ENCODE peak calls at places on chromosomes 1 and 21, in six cellular contexts. I is BJ, S is NB4, G is fibroblast of lung, Q is hepatocyte, E is activated B cell treated with CpG ODN at 0.5 μM for 24 hours. A is an unnamed sample.
A peak's percentile ranks its signal among the peaks of the same experiment; 100 is the strongest.

GRCh38 chr1:30253807-30254440 is 469.5 kb downstream of the MATN1 start:
- DNase-seq in I (no peak), S (no peak), G (no peak), Q (no peak), E (no peak), A (no peak)

GRCh38 chr1:235075121-235075954 is 53.3 kb downstream of the TOMM20 start:
- DNase-seq in I (peak; percentile 74), S (peak; percentile 54), G (peak; percentile 67), Q (peak; percentile 49), E (peak; percentile 54), A (peak; percentile 75)

GRCh38 chr1:35573198-35573775 is at the start of gene TFAP2E:
- DNase-seq in I (no peak), S (no peak), G (peak; percentile 32), Q (no peak), E (no peak), A (no peak)

GRCh38 chr1:51296379-51297357 is 33.7 kb downstream of the TTC39A start:
- DNase-seq in I (peak; percentile 15), S (peak; percentile 72), G (peak; percentile 68), Q (peak; percentile 86), E (peak; percentile 71), A (peak; percentile 80)

GRCh38 chr1:234729566-234729965 is 119.6 kb upstream of the IRF2BP2 start:
- DNase-seq in I (no peak), S (no peak), G (no peak), Q (no peak), E (no peak), A (no peak)

GRCh38 chr1:100542264-100542663 is 4.3 kb downstream of the GPR88 start:
- DNase-seq in I (no peak), S (no peak), G (no peak), Q (no peak), E (no peak), A (no peak)

GRCh38 chr1:119093721-119094120 is 46.7 kb downstream of the WARS2 start:
- DNase-seq in I (no peak), S (no peak), G (no peak), Q (no peak), E (no peak), A (no peak)

GRCh38 chr1:36328088-36328480 is 4.6 kb upstream of the EVA1B start:
- DNase-seq in I (no peak), S (no peak), G (no peak), Q (no peak), E (no peak), A (no peak)

GRCh38 chr21:43266534-43266933 is 97.7 kb downstream of the CRYAA start:
- DNase-seq in I (no peak), S (no peak), G (peak; percentile 8), Q (no peak), E (no peak), A (no peak)

GRCh38 chr1:224014328-224014649 is 99.6 kb upstream of the FBXO28 start:
- DNase-seq in I (no peak), S (no peak), G (no peak), Q (no peak), E (no peak), A (no peak)

GRCh38 chr1:54808443-54809207 is 7.5 kb upstream of the TTC22 start:
- DNase-seq in I (no peak), S (no peak), G (no peak), Q (no peak), E (no peak), A (no peak)

GRCh38 chr1:59696421-59697115 is 118.2 kb upstream of the HOOK1 start:
- DNase-seq in I (no peak), S (peak; percentile 92), G (no peak), Q (no peak), E (no peak), A (no peak)

GRCh38 chr1:43559714-43560113 is 29.0 kb downstream of the PTPRF start:
- DNase-seq in I (no peak), S (no peak), G (no peak), Q (no peak), E (no peak), A (no peak)

GRCh38 chr21:37463083-37463780 is 96.7 kb downstream of the DYRK1A start:
- DNase-seq in I (no peak), S (peak; percentile 37), G (peak; percentile 85), Q (peak; percentile 33), E (no peak), A (peak; percentile 34)

GRCh38 chr1:161137881-161138280 is 5.4 kb upstream of the DEDD start:
- DNase-seq in I (no peak), S (no peak), G (no peak), Q (no peak), E (no peak), A (no peak)

GRCh38 chr1:202343652-202344349 is 2.1 kb upstream of the UBE2T start:
- DNase-seq in I (no peak), S (peak; percentile 58), G (peak; percentile 61), Q (peak; percentile 76), E (no peak), A (no peak)

GRCh38 chr1:246435421-246436041 is 71.5 kb downstream of the SMYD3 start:
- DNase-seq in I (no peak), S (no peak), G (no peak), Q (no peak), E (no peak), A (no peak)

GRCh38 chr1:185213086-185213485 is 56.1 kb downstream of the SWT1 start:
- DNase-seq in I (no peak), S (no peak), G (peak; percentile 4), Q (no peak), E (no peak), A (no peak)

GRCh38 chr1:155127105-155127671 is 488 bp upstream of the EFNA1 start:
- DNase-seq in I (no peak), S (peak; percentile 25), G (peak; percentile 66), Q (peak; percentile 88), E (no peak), A (no peak)

GRCh38 chr1:117077267-117077666 is 17.1 kb downstream of the TTF2 start:
- DNase-seq in I (no peak), S (peak; percentile 38), G (peak; percentile 79), Q (peak; percentile 32), E (no peak), A (no peak)

GRCh38 chr1:212608209-212608955 is at the start of gene ATF3:
- DNase-seq in I (peak; percentile 96), S (peak; percentile 99), G (peak; percentile 99), Q (peak; percentile 99), E (peak; percentile 76), A (peak; percentile 96)

GRCh38 chr21:43645414-43645891 is 13.8 kb downstream of the HSF2BP start:
- DNase-seq in I (no peak), S (peak; percentile 89), G (peak; percentile 80), Q (peak; percentile 86), E (no peak), A (peak; percentile 61)

GRCh38 chr1:208202333-208202987 is 41.7 kb downstream of the PLXNA2 start:
- DNase-seq in I (no peak), S (no peak), G (no peak), Q (no peak), E (no peak), A (no peak)

GRCh38 chr1:245827306-245827705 is 672.5 kb downstream of the KIF26B start:
- DNase-seq in I (no peak), S (no peak), G (no peak), Q (no peak), E (no peak), A (no peak)

GRCh38 chr1:98102369-98103030 is 181.7 kb upstream of the DPYD start:
- DNase-seq in I (no peak), S (no peak), G (peak; percentile 55), Q (peak; percentile 6), E (no peak), A (no peak)

GRCh38 chr21:30044447-30045064 is 104.8 kb upstream of the GRIK1 start:
- DNase-seq in I (no peak), S (peak; percentile 14), G (peak; percentile 25), Q (peak; percentile 50), E (no peak), A (peak; percentile 4)

GRCh38 chr1:8992936-8993687 is 33.1 kb downstream of the SLC2A7 start:
- DNase-seq in I (no peak), S (no peak), G (no peak), Q (no peak), E (no peak), A (no peak)
- TF ChIP-seq CTCF in I (no peak), S (no peak), G (peak; percentile 20), Q (peak; percentile 11), E (no peak), A (peak; percentile 4)

GRCh38 chr1:15937706-15938168 is 38.2 kb downstream of the ZBTB17 start:
- DNase-seq in I (no peak), S (peak; percentile 51), G (no peak), Q (no peak), E (no peak), A (no peak)
- TF ChIP-seq CTCF in I (peak; percentile 29), S (no peak), G (peak; percentile 4), Q (peak; percentile 7), E (no peak), A (peak; percentile 17)

GRCh38 chr1:218347713-218348627 is 2.8 kb downstream of the TGFB2 start:
- DNase-seq in I (no peak), S (no peak), G (peak; percentile 38), Q (peak; percentile 72), E (no peak), A (no peak)

GRCh38 chr1:218346391-218347204 is 1.5 kb downstream of the TGFB2 start:
- DNase-seq in I (no peak), S (peak; percentile 44), G (peak; percentile 44), Q (peak; percentile 20), E (peak; percentile 32), A (no peak)

GRCh38 chr1:218347316-218347712 is 2.2 kb downstream of the TGFB2 start:
- DNase-seq in I (no peak), S (peak; percentile 8), G (no peak), Q (peak; percentile 34), E (no peak), A (no peak)

GRCh38 chr1:218344814-218345672 is at the start of gene TGFB2:
- DNase-seq in I (peak; percentile 51), S (peak; percentile 58), G (peak; percentile 78), Q (peak; percentile 68), E (no peak), A (no peak)

GRCh38 chr1:218345673-218346390 is 696 bp downstream of the TGFB2 start:
- DNase-seq in I (no peak), S (peak; percentile 76), G (peak; percentile 71), Q (peak; percentile 80), E (peak; percentile 50), A (peak; percentile 50)
- TF ChIP-seq CTCF in I (no peak), S (no peak), G (no peak), Q (peak; percentile 12), E (no peak), A (no peak)

DNA sequence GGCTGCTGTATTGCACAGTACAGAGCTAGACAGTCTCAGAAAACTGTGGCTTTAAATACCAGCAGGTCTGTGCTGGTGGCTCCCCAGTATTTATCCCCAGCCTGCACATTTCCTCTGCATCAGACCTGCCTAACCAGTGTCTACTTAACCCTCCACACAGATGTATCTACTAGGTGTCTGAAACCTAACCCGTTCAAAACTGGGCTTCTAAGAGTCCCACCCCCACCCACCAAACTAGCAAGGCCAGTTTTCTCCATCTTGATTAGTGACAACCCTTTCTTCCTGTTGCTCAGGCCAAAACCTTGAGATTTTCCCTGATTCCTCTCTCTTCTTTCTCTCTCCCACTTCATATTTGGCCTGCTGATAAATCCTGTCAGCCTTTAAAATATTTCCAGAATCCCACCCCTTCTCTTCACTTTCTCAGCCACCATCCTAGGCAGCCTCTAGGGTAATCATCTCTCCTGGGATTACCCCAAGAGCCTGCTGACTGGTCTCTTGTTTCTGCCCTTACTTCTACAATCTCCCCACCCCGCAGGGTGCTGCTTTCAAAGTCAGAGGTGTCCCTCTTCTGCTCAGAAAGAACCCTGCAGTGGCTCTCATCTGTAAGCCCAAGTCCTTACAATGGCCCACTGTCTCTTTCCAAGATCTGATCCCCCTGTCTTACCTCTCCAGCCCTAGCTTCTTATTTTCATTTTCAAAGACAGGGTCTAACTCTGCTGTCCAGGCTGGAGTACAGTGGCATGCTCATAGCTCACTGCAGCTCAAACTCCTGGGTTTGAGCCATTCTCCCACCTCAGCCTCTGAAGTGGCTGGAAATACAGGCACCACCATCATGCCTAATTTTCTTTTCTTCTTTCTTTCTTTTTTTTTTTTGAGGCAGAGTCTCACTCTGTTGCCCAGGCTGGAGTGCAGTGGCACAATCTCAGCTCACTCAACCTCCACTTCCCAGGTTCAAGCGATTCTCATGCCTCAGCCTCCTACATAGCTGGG is 45.2 kb downstream of the H3-3A start:
- DNase-seq in I (no peak), S (peak; percentile 49), G (no peak), Q (no peak), E (no peak), A (peak; percentile 69)
- TF ChIP-seq CTCF in I (no peak), S (no peak), G (no peak), Q (no peak), E (no peak), A (peak; percentile 38)